ENCODE peak calls at places on chromosomes 7 and 10, in eight cellular contexts. N is MCF 10A, A is astrocyte, S is fibroblast of pulmonary artery, Z is HCT116, Q is lower lobe of right lung, X is AG09309, R is mammary epithelial cell. G is an unnamed sample.

GRCh38 chr10:29253096-29254029 is 35.5 kb upstream of the LYZL1 start:
- DNase-seq in N (no peak), A (no peak), S (no peak), Z (no peak), Q (no peak), X (no peak), R (no peak), G (peak; percentile 4)

GRCh38 chr7:80428161-80429054 is 83.5 kb downstream of the GNAT3 start:
- DNase-seq in N (peak; percentile 79), A (peak; percentile 36), S (peak; percentile 84), Z (peak; percentile 54), Q (no peak), X (no peak), R (peak; percentile 62), G (peak; percentile 71)

GRCh38 chr7:92281031-92281430 is 35.3 kb downstream of the ANKIB1 start:
- DNase-seq in N (no peak), A (no peak), S (no peak), Z (no peak), Q (no peak), X (no peak), R (no peak), G (no peak)

GRCh38 chr7:151756076-151756731 is 120.7 kb downstream of the PRKAG2 start:
- DNase-seq in N (peak; percentile 66), A (peak; percentile 60), S (peak; percentile 39), Z (peak; percentile 26), Q (peak; percentile 51), X (no peak), R (peak; percentile 40), G (peak; percentile 29)

GRCh38 chr7:91019686-91020385 is 244.4 kb upstream of the FZD1 start:
- DNase-seq in N (no peak), A (peak; percentile 53), S (no peak), Z (no peak), Q (no peak), X (no peak), R (no peak), G (no peak)

GRCh38 chr10:101165736-101166135 is 34.6 kb downstream of the TLX1 start:
- DNase-seq in N (no peak), A (no peak), S (no peak), Z (no peak), Q (no peak), X (no peak), R (no peak), G (no peak)

GRCh38 chr7:44065431-44066110 is at the start of gene PGAM2:
- DNase-seq in N (no peak), A (no peak), S (no peak), Z (no peak), Q (peak; percentile 50), X (no peak), R (no peak), G (no peak)

GRCh38 chr10:44424298-44424697 is 39.4 kb upstream of the CXCL12 start:
- DNase-seq in N (no peak), A (no peak), S (no peak), Z (no peak), Q (no peak), X (no peak), R (no peak), G (no peak)

GRCh38 chr10:31320179-31320597 is 1.2 kb downstream of the ZEB1 start:
- DNase-seq in N (peak; percentile 48), A (peak; percentile 33), S (no peak), Z (no peak), Q (peak; percentile 60), X (no peak), R (peak; percentile 49), G (no peak)

GRCh38 chr10:126014309-126014708 is 117.9 kb downstream of the FANK1 start:
- DNase-seq in N (no peak), A (peak; percentile 91), S (peak; percentile 23), Z (no peak), Q (no peak), X (peak; percentile 69), R (peak; percentile 58), G (peak; percentile 73)

GRCh38 chr10:126011995-126012394 is 115.6 kb downstream of the FANK1 start:
- DNase-seq in N (no peak), A (no peak), S (no peak), Z (no peak), Q (no peak), X (no peak), R (no peak), G (no peak)

GRCh38 chr10:126012485-126012884 is 116.1 kb downstream of the FANK1 start:
- DNase-seq in N (peak; percentile 22), A (peak; percentile 39), S (peak; percentile 24), Z (no peak), Q (no peak), X (no peak), R (peak; percentile 37), G (peak; percentile 9)

GRCh38 chr10:126016156-126016805 is 119.9 kb downstream of the FANK1 start:
- DNase-seq in N (peak; percentile 47), A (peak; percentile 51), S (no peak), Z (no peak), Q (no peak), X (no peak), R (peak; percentile 40), G (no peak)

DNA sequence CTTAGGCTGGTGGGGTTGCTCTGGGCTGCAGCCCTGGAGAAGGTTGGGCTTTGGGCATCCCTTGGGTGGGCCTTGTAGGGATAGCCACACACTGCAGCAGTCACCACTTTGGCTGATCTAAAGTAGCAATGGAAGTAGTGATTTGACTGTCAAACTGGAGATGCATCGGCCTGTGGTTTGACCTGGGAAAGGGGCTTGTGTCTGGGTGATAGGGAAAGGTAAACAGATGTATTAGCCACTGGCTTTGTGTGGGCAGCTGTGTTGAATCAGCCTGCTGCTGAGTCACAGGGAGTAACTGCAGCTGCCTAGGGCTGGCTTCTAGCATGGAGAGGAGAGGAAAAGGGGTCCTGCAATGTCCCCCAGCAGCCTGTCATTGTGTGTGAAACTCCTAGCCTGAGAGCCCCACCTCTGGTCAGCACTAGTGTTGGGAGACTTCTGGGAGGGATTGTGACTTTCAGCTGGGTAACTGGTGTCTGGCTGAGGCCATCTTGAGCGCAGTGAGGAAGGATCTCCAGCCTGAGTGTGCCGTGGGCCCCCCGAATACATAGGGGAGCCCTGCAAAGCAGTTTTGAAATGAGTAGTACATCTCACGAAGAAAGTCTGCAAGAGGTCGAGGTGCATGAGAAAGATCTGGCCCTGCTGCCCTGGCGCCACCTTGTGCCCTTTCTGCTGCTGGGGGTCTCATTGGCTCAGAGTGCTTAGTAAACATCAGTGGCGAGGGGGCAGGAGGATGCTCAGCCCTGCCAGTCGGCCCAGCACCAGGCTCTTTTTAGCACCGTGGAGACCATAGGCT is 117.3 kb downstream of the FANK1 start:
- DNase-seq in N (peak; percentile 53), A (peak; percentile 96), S (peak; percentile 49), Z (no peak), Q (no peak), X (peak; percentile 39), R (peak; percentile 81), G (peak; percentile 51)
- TF ChIP-seq CTCF in N (no peak), A (no peak), S (no peak), Z (peak; percentile 12), Q (no peak), X (no peak), R (peak; percentile 22), G (no peak)

DNA sequence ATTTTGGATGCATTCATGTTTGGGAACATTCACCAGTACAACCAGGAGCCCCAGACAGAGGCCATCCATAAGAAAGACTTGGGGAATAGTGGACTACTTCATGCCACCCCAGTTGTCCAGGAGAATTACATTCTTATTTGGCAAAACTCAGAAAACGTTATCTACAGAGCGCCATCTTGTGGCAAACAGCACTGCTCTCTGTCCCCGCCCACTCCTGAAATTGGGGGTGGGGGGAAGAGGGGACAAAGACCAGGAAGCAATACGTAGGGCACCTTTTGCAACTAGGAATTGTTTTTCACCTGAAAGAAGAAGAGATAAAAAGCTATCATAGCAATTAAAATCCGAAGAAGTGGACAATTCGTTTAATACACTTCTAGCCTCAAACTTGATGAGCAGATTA is 134.6 kb upstream of the MGMT start:
- DNase-seq in N (peak; percentile 66), A (no peak), S (peak; percentile 30), Z (peak; percentile 6), Q (no peak), X (no peak), R (no peak), G (no peak)
- TF ChIP-seq CTCF in N (peak; percentile 33), A (no peak), S (peak; percentile 36), Z (peak; percentile 31), Q (peak; percentile 53), X (no peak), R (no peak), G (no peak)

GRCh38 chr10:77251297-77252013 is 386.2 kb downstream of the KCNMA1 start:
- DNase-seq in N (peak; percentile 50), A (no peak), S (peak; percentile 42), Z (peak; percentile 13), Q (no peak), X (no peak), R (peak; percentile 29), G (peak; percentile 40)
- TF ChIP-seq CTCF in N (peak; percentile 86), A (peak; percentile 83), S (peak; percentile 63), Z (peak; percentile 56), Q (peak; percentile 42), X (peak; percentile 76), R (peak; percentile 67), G (peak; percentile 68)

DNA sequence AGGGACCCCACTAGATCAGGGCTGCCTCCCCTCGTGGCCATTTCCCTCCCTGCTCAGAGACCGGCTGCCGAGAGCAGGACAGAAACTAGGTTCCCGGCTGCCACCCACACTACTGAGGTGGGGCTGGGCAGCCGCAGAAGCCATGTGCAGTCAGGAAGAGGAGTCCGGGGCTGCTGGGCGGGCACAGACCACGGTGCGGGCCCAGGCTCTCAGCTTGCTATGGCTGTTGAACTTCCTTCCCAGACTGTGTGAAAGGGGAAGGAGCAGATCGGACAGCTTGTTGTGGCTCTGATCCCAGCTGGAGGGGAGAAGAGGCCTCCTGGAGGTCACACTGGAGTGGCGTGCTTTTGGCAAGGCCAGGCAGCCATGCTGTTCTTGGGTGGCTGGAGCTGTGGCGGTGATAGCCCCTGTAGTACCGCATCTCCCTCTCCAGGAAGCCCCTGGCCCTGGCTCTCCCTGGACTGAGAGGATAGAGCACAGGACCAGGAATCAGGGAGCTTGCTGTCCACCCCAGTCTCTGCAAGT is 56.8 kb downstream of the HK1 start:
- DNase-seq in N (no peak), A (no peak), S (peak; percentile 64), Z (no peak), Q (peak; percentile 84), X (no peak), R (no peak), G (no peak)
- TF ChIP-seq CTCF in N (no peak), A (no peak), S (no peak), Z (no peak), Q (no peak), X (no peak), R (no peak), G (no peak)

GRCh38 chr10:58412502-58412961 is 27.3 kb downstream of the TFAM start:
- DNase-seq in N (peak; percentile 21), A (peak; percentile 94), S (peak; percentile 31), Z (no peak), Q (no peak), X (peak; percentile 71), R (peak; percentile 79), G (peak; percentile 83)
- TF ChIP-seq CTCF in N (no peak), A (no peak), S (peak; percentile 8), Z (no peak), Q (no peak), X (peak; percentile 34), R (peak; percentile 36), G (peak; percentile 39)

G was measured in AG10803.